ENCODE peak calls at places on chromosomes 11 and 22, in four cellular contexts. Y is cardiac fibroblast, D is GM13977, J is EL. W is an unnamed sample.

GRCh38 chr22:49838771-49839717 is 11.4 kb upstream of the BRD1 start:
- DNase-seq in J (no peak), D (peak), Y (no peak), W (no peak)

GRCh38 chr11:3983101-3983500 is 111.5 kb upstream of the RRM1 start:
- DNase-seq in D (no peak), Y (no peak), J (no peak), W (no peak)

GRCh38 chr11:103878646-103879045 is 157.8 kb upstream of the DDI1 start:
- DNase-seq in J (no peak), D (no peak), Y (no peak), W (no peak)

GRCh38 chr11:71178076-71178475 is 74.3 kb downstream of the SHANK2 start:
- DNase-seq in D (no peak), J (no peak), Y (no peak), W (no peak)

GRCh38 chr11:77619576-77620198 is 17.9 kb downstream of the CLNS1A start:
- DNase-seq in Y (peak), D (peak), J (peak), W (peak)

GRCh38 chr11:101583180-101584128 is at the start of gene TRPC6:
- DNase-seq in Y (peak), J (peak), D (no peak), W (peak)

GRCh38 chr11:32792111-32792947 is 2.1 kb downstream of the CCDC73 start:
- DNase-seq in J (no peak), D (no peak), Y (no peak), W (no peak)

GRCh38 chr11:81772161-81772560 is 961.5 kb downstream of the FAM181B start:
- DNase-seq in Y (peak), J (no peak), D (no peak), W (no peak)

GRCh38 chr22:40444483-40444787 is 74.0 kb downstream of the SGSM3 start:
- DNase-seq in D (no peak), Y (no peak), J (no peak), W (no peak)

GRCh38 chr11:126163074-126163700 is 48.3 kb downstream of the RPUSD4 start:
- DNase-seq in J (peak), Y (peak), D (no peak), W (peak)

GRCh38 chr11:119714189-119714588 is 14.8 kb downstream of the NECTIN1 start:
- DNase-seq in D (no peak), Y (no peak), J (no peak), W (no peak)

GRCh38 chr11:7467652-7468051 is 17.7 kb upstream of the OLFML1 start:
- DNase-seq in J (peak), D (peak), Y (no peak), W (no peak)

GRCh38 chr11:61007383-61007970 is 36.0 kb downstream of the CD6 start:
- DNase-seq in Y (no peak), J (peak), D (peak), W (no peak)

GRCh38 chr11:120564573-120565301 is 53.2 kb downstream of the GRIK4 start:
- DNase-seq in D (peak), J (peak), Y (peak), W (peak)

GRCh38 chr22:36379593-36380361 is 8.0 kb downstream of the MYH9 start:
- DNase-seq in D (no peak), J (peak), Y (no peak), W (peak)

GRCh38 chr22:46007848-46008261 is 30.9 kb upstream of the WNT7B start:
- DNase-seq in Y (peak), D (no peak), J (peak), W (peak)

GRCh38 chr22:30892731-30893221 is 75.8 kb downstream of the MORC2 start:
- DNase-seq in D (no peak), Y (no peak), J (no peak), W (no peak)

GRCh38 chr11:31645747-31646146 is 136.2 kb downstream of the ELP4 start:
- DNase-seq in Y (peak), D (no peak), J (peak), W (peak)

GRCh38 chr11:114258696-114259095 is 37.5 kb upstream of the NNMT start:
- DNase-seq in D (peak), Y (no peak), J (no peak), W (no peak)

GRCh38 chr22:49052560-49052959 is 775.1 kb downstream of the BRD1 start:
- DNase-seq in Y (no peak), D (no peak), J (no peak), W (no peak)

GRCh38 chr11:86247608-86248007 is 3.1 kb downstream of the EED start:
- DNase-seq in Y (no peak), D (no peak), J (no peak), W (no peak)

GRCh38 chr11:44179173-44179572 is 83.7 kb downstream of the EXT2 start:
- DNase-seq in J (no peak), D (no peak), Y (no peak), W (peak)